ENCODE peak calls at places on chromosome 14, in nine cellular contexts. M is dorsolateral prefrontal cortex; G is cardiac septum; R is activated CD4-positive, alpha-beta T cell treated with anti-CD3 and anti-CD28 coated beads, Interleukin-2, amount 50 U/mL, for 1 hour; O is activated T-helper 2 cell treated with anti-CD3 and anti-CD28 coated beads, Interferon-gamma antibody, Interleukin-2, Interleukin-4, amounts not matched to agents 10 μg/mL and 5 μg/mL and 100 μg/mL, durations not matched to agents 14 hours and 24 hours and 36 hours; H is stimulated activated CD4-positive, alpha-beta T cell treated with anti-CD3 and anti-CD28 coated beads, Interleukin-1b, Interleukin-23, amount 100 ng/mL, for 24 hours; E is activated gamma-delta T cell treated with anti-CD3 and anti-CD28 coated beads, Interleukin-2, amount 50 U/mL, for 16 hours; B is epithelial cell of esophagus; W is effector CD8-positive, alpha-beta T cell. T is an unnamed sample.

GRCh38 chr14:99273025-99273723 is 1.2 kb upstream of the BCL11B start:
- DNase-seq in B (peak), H (peak), M (no peak), E (no peak), G (no peak), W (peak), O (no peak), R (no peak), T (no peak)

GRCh38 chr14:92646952-92647461 is 101.4 kb downstream of the LGMN start:
- DNase-seq in E (no peak), M (no peak), O (no peak), G (no peak), H (no peak), W (no peak), R (no peak), B (no peak), T (no peak)

GRCh38 chr14:34496007-34496678 is 34.1 kb upstream of the SPTSSA start:
- DNase-seq in O (no peak), H (no peak), G (no peak), R (no peak), B (no peak), M (no peak), E (no peak), W (no peak), T (no peak)

GRCh38 chr14:35438910-35439713 is 34.6 kb upstream of the NFKBIA start:
- DNase-seq in O (no peak), G (no peak), M (no peak), R (no peak), W (no peak), B (peak), E (no peak), H (no peak), T (no peak)

GRCh38 chr14:102985665-102986064 is 63.2 kb downstream of the AMN start:
- DNase-seq in B (no peak), M (no peak), H (no peak), G (no peak), R (no peak), O (no peak), E (no peak), W (no peak), T (no peak)

GRCh38 chr14:53613404-53614253 is 343.0 kb downstream of the BMP4 start:
- DNase-seq in E (no peak), M (no peak), B (peak), H (no peak), G (no peak), R (no peak), O (no peak), W (no peak), T (no peak)

GRCh38 chr14:68392393-68393085 is 400.3 kb downstream of the ZFP36L1 start:
- DNase-seq in B (peak), R (no peak), M (no peak), W (no peak), O (no peak), G (no peak), H (no peak), E (no peak), T (no peak)

GRCh38 chr14:92511472-92512247 is 1.9 kb upstream of the RIN3 start:
- DNase-seq in B (peak), O (no peak), G (no peak), W (no peak), R (no peak), M (no peak), H (no peak), E (no peak), T (no peak)